ENCODE peak calls at places on chromosomes 3 and 15, in five cellular contexts. K, B, V, M and G are unnamed samples.

GRCh38 chr15:78440375-78441373 is 2.7 kb downstream of the IREB2 start:
- DNase-seq in K (no peak), B (no peak), V (no peak), M (no peak), G (no peak)

GRCh38 chr3:12629560-12629959 is 34.4 kb downstream of the RAF1 start:
- DNase-seq in K (no peak), B (no peak), V (peak; percentile 58), M (no peak), G (peak; percentile 97)

GRCh38 chr15:101070502-101071273 is 151.5 kb downstream of the LRRK1 start:
- DNase-seq in K (no peak), B (no peak), V (no peak), M (no peak), G (no peak)

GRCh38 chr3:43142472-43142871 is 36.6 kb upstream of the POMGNT2 start:
- DNase-seq in K (no peak), B (no peak), V (no peak), M (no peak), G (no peak)

GRCh38 chr3:187274977-187275338 is 16.6 kb downstream of the MASP1 start:
- DNase-seq in K (no peak), B (no peak), V (no peak), M (peak; percentile 26), G (no peak)

GRCh38 chr3:129199366-129199765 is 15.7 kb upstream of the CNBP start:
- DNase-seq in K (no peak), B (no peak), V (no peak), M (no peak), G (no peak)

GRCh38 chr15:80426316-80426715 is 22.1 kb downstream of the ARNT2 start:
- DNase-seq in K (peak; percentile 55), B (no peak), V (no peak), M (no peak), G (no peak)

GRCh38 chr3:62732183-62732904 is 142.9 kb downstream of the CADPS start:
- DNase-seq in K (no peak), B (no peak), V (no peak), M (no peak), G (no peak)

GRCh38 chr15:66411190-66411589 is 24.5 kb downstream of the MAP2K1 start:
- DNase-seq in K (no peak), B (no peak), V (no peak), M (no peak), G (no peak)

GRCh38 chr15:92429378-92430066 is 35.8 kb downstream of the ST8SIA2 start:
- DNase-seq in K (no peak), B (no peak), V (no peak), M (no peak), G (no peak)

GRCh38 chr3:190076601-190077444 is 43.9 kb downstream of the P3H2 start:
- DNase-seq in K (no peak), B (no peak), V (no peak), M (no peak), G (no peak)

GRCh38 chr3:196422976-196423781 is 9.0 kb downstream of the UBXN7 start:
- DNase-seq in K (peak; percentile 3), B (no peak), V (peak; percentile 82), M (no peak), G (peak; percentile 62)

GRCh38 chr15:70430029-70430428 is 332.3 kb upstream of the TLE3 start:
- DNase-seq in K (no peak), B (no peak), V (no peak), M (no peak), G (no peak)

GRCh38 chr15:43881944-43882343 is 55.1 kb downstream of the WDR76 start:
- DNase-seq in K (no peak), B (no peak), V (no peak), M (no peak), G (no peak)

GRCh38 chr3:120302361-120302760 is 17.3 kb upstream of the GPR156 start:
- DNase-seq in K (no peak), B (no peak), V (no peak), M (no peak), G (no peak)

GRCh38 chr3:13709706-13710105 is 160.8 kb downstream of the FBLN2 start:
- DNase-seq in K (no peak), B (no peak), V (peak; percentile 1), M (no peak), G (no peak)